ENCODE peak calls at places on chromosomes 13 and 19, in ten cellular contexts. D, A, H, X, J, K, S, W, M and R are unnamed samples.

GRCh38 chr19:45352914-45353796 is 12.6 kb downstream of the KLC3 start:
- DNase-seq in D (no peak), A (no peak), H (no peak), X (no peak), J (no peak), K (no peak), S (no peak), W (no peak), M (no peak), R (no peak)

GRCh38 chr13:101398920-101399319 is 17.4 kb downstream of the NALCN start:
- DNase-seq in D (peak; percentile 86), A (no peak), H (no peak), X (no peak), J (no peak), K (no peak), S (no peak), W (no peak), M (no peak), R (no peak)

GRCh38 chr19:5424192-5424973 is 30.8 kb upstream of the ZNRF4 start:
- DNase-seq in D (no peak), A (no peak), H (no peak), X (no peak), J (no peak), K (no peak), S (peak; percentile 41), W (no peak), M (no peak), R (no peak)

GRCh38 chr13:48437381-48437780 is 24.5 kb upstream of the LPAR6 start:
- DNase-seq in D (peak; percentile 22), A (no peak), H (no peak), X (no peak), J (no peak), K (no peak), S (no peak), W (no peak), M (no peak), R (no peak)

GRCh38 chr19:12984143-12984627 is 11.1 kb upstream of the NFIX start:
- DNase-seq in D (no peak), A (no peak), H (no peak), X (no peak), J (no peak), K (no peak), S (no peak), W (no peak), M (no peak), R (no peak)

GRCh38 chr19:38324431-38324830 is 4.8 kb downstream of the KCNK6 start:
- DNase-seq in D (no peak), A (no peak), H (no peak), X (no peak), J (no peak), K (no peak), S (no peak), W (no peak), M (no peak), R (no peak)

GRCh38 chr19:17601683-17602082 is 46.2 kb downstream of the COLGALT1 start:
- DNase-seq in D (no peak), A (no peak), H (no peak), X (no peak), J (no peak), K (no peak), S (no peak), W (no peak), M (no peak), R (no peak)

GRCh38 chr19:16041571-16042386 is 34.5 kb upstream of the TPM4 start:
- DNase-seq in D (peak; percentile 73), A (peak; percentile 59), H (peak; percentile 26), X (peak; percentile 83), J (peak; percentile 74), K (peak; percentile 16), S (peak; percentile 33), W (peak; percentile 65), M (peak; percentile 23), R (peak; percentile 79)

GRCh38 chr19:38707512-38708114 is 36.7 kb downstream of the CAPN12 start:
- DNase-seq in D (peak; percentile 51), A (no peak), H (no peak), X (no peak), J (no peak), K (no peak), S (no peak), W (no peak), M (no peak), R (no peak)

GRCh38 chr13:75748874-75749273 is 112.7 kb downstream of the LMO7 start:
- DNase-seq in D (no peak), A (no peak), H (no peak), X (no peak), J (no peak), K (no peak), S (no peak), W (no peak), M (no peak), R (no peak)

GRCh38 chr13:70893832-70894231 is 785.6 kb upstream of the KLHL1 start:
- DNase-seq in D (no peak), A (no peak), H (no peak), X (no peak), J (no peak), K (no peak), S (no peak), W (no peak), M (no peak), R (no peak)

GRCh38 chr13:77896977-77897376 is 21.7 kb downstream of the EDNRB start:
- DNase-seq in D (no peak), A (no peak), H (no peak), X (no peak), J (no peak), K (no peak), S (no peak), W (no peak), M (no peak), R (no peak)

GRCh38 chr19:6734096-6734696 is 3.2 kb downstream of the GPR108 start:
- DNase-seq in D (no peak), A (no peak), H (no peak), X (no peak), J (no peak), K (no peak), S (no peak), W (no peak), M (no peak), R (no peak)

GRCh38 chr19:20422616-20423205 is 142.9 kb downstream of the ZNF737 start:
- DNase-seq in D (no peak), A (no peak), H (no peak), X (no peak), J (no peak), K (no peak), S (no peak), W (no peak), M (no peak), R (no peak)

GRCh38 chr13:31639443-31640163 is 99.7 kb upstream of the RXFP2 start:
- DNase-seq in D (peak; percentile 20), A (no peak), H (no peak), X (no peak), J (no peak), K (no peak), S (no peak), W (no peak), M (no peak), R (no peak)

GRCh38 chr19:33688657-33688992 is 66.9 kb downstream of the CHST8 start:
- DNase-seq in D (no peak), A (no peak), H (no peak), X (no peak), J (no peak), K (no peak), S (no peak), W (no peak), M (no peak), R (no peak)

GRCh38 chr13:59745395-59745788 is 418.3 kb downstream of the DIAPH3 start:
- DNase-seq in D (peak; percentile 27), A (no peak), H (no peak), X (no peak), J (no peak), K (no peak), S (no peak), W (no peak), M (no peak), R (no peak)

GRCh38 chr13:112079696-112080095 is 12.7 kb downstream of the SOX1 start:
- DNase-seq in D (no peak), A (no peak), H (no peak), X (no peak), J (no peak), K (no peak), S (no peak), W (no peak), M (no peak), R (no peak)

GRCh38 chr19:41870401-41870873 is 6.6 kb upstream of the CD79A start:
- DNase-seq in D (peak; percentile 43), A (no peak), H (no peak), X (peak; percentile 47), J (no peak), K (no peak), S (no peak), W (no peak), M (no peak), R (no peak)

GRCh38 chr19:3034845-3035541 is 5.9 kb upstream of the TLE2 start:
- DNase-seq in D (peak; percentile 47), A (no peak), H (no peak), X (peak; percentile 77), J (no peak), K (no peak), S (no peak), W (peak; percentile 48), M (no peak), R (peak; percentile 90)

GRCh38 chr13:25633108-25633507 is 261.3 kb downstream of the ATP8A2 start:
- DNase-seq in D (no peak), A (no peak), H (no peak), X (no peak), J (no peak), K (no peak), S (no peak), W (no peak), M (no peak), R (no peak)

GRCh38 chr13:32537580-32538233 is 888 bp downstream of the N4BP2L2 start:
- DNase-seq in D (no peak), A (no peak), H (peak; percentile 11), X (peak; percentile 60), J (peak; percentile 12), K (no peak), S (no peak), W (peak; percentile 30), M (no peak), R (no peak)

GRCh38 chr19:31232871-31233270 is 116.4 kb downstream of the TSHZ3 start:
- DNase-seq in D (peak; percentile 96), A (no peak), H (no peak), X (no peak), J (no peak), K (no peak), S (no peak), W (no peak), M (no peak), R (no peak)

GRCh38 chr19:55580628-55581144 is at the start of gene ZNF579:
- DNase-seq in D (peak; percentile 88), A (peak; percentile 86), H (no peak), X (peak; percentile 89), J (peak; percentile 77), K (peak; percentile 73), S (peak; percentile 82), W (peak; percentile 68), M (peak; percentile 71), R (peak; percentile 91)

GRCh38 chr19:6677924-6678689 is 8.1 kb upstream of the TNFSF14 start:
- DNase-seq in D (no peak), A (no peak), H (no peak), X (peak; percentile 53), J (peak; percentile 18), K (no peak), S (no peak), W (peak; percentile 47), M (no peak), R (no peak)

GRCh38 chr19:4414800-4415251 is 12.4 kb downstream of the CHAF1A start:
- DNase-seq in D (no peak), A (no peak), H (no peak), X (no peak), J (no peak), K (no peak), S (peak; percentile 76), W (no peak), M (no peak), R (no peak)

GRCh38 chr13:20131057-20131832 is 29.6 kb downstream of the GJA3 start:
- DNase-seq in D (no peak), A (no peak), H (no peak), X (no peak), J (no peak), K (no peak), S (no peak), W (no peak), M (no peak), R (no peak)

GRCh38 chr13:99743079-99743478 is 228.5 kb downstream of the ZIC5 start:
- DNase-seq in D (no peak), A (no peak), H (no peak), X (no peak), J (no peak), K (peak; percentile 91), S (peak; percentile 42), W (no peak), M (no peak), R (no peak)